ENCODE peak calls at places on chromosomes 11 and 22, in four cellular contexts. J, N, W and C are unnamed samples.

GRCh38 chr11:70233511-70233919 is 30.4 kb downstream of the FADD start:
- DNase-seq in J (no peak), N (peak), W (no peak), C (peak)

GRCh38 chr22:31870890-31871289 is 73.4 kb upstream of the YWHAH start:
- DNase-seq in J (no peak), N (no peak), W (no peak), C (no peak)

GRCh38 chr22:19477321-19478085 is 1.5 kb downstream of the UFD1 start:
- DNase-seq in J (no peak), N (no peak), W (no peak), C (no peak)

GRCh38 chr11:22832315-22833041 is 2.9 kb upstream of the SVIP start:
- DNase-seq in J (no peak), N (peak), W (no peak), C (peak)

GRCh38 chr22:26461188-26461810 is 22.3 kb downstream of the HPS4 start:
- DNase-seq in J (peak), N (peak), W (no peak), C (peak)

GRCh38 chr22:37098976-37099577 is 10.4 kb downstream of the TMPRSS6 start:
- DNase-seq in J (peak), N (no peak), W (no peak), C (no peak)

GRCh38 chr22:20247010-20247505 is 21.1 kb downstream of the RTN4R start:
- DNase-seq in J (no peak), N (peak), W (peak), C (no peak)

GRCh38 chr22:30238661-30239420 is 7.7 kb downstream of the LIF start:
- DNase-seq in J (no peak), N (peak), W (no peak), C (no peak)

GRCh38 chr11:356610-357009 is 12.7 kb upstream of the B4GALNT4 start:
- DNase-seq in J (no peak), N (no peak), W (no peak), C (no peak)

GRCh38 chr11:3824714-3825472 is 15.9 kb downstream of the RHOG start:
- DNase-seq in J (peak), N (peak), W (no peak), C (no peak)

GRCh38 chr22:30469165-30469564 is 2.7 kb downstream of the SEC14L3 start:
- DNase-seq in J (no peak), N (no peak), W (no peak), C (no peak)

GRCh38 chr22:43277987-43278601 is 65.1 kb downstream of the SCUBE1 start:
- DNase-seq in J (no peak), N (no peak), W (no peak), C (no peak)

GRCh38 chr22:43276311-43276710 is 66.9 kb downstream of the SCUBE1 start:
- DNase-seq in J (no peak), N (no peak), W (no peak), C (no peak)

GRCh38 chr22:43275545-43275981 is 67.6 kb downstream of the SCUBE1 start:
- DNase-seq in J (peak), N (peak), W (no peak), C (peak)

GRCh38 chr22:43274595-43275240 is 68.5 kb downstream of the SCUBE1 start:
- DNase-seq in J (no peak), N (no peak), W (no peak), C (no peak)

DNA sequence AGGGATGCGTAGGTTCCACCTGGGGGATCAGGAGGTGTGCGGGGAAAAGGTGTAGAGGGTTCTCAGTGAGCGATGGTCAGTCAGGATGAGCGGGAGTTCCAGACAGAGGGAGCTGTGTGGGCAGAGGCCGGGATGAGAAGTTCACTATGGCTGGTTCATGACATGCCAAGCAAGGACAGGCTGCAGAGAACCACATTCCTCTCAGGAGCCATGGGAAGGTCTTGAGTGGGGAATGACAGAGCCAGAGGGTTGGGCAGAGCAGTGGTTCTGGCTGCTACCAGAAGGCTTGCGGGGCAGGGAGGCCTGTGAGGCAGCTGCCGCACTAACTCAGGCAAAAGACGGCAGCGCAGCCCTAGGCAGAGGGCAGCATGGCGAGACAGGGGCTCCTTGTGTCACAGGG is 66.1 kb downstream of the SCUBE1 start:
- DNase-seq in J (no peak), N (no peak), W (no peak), C (no peak)
- TF ChIP-seq EZH2 in J (no peak), N (no peak), W (no peak), C (no peak)

DNA sequence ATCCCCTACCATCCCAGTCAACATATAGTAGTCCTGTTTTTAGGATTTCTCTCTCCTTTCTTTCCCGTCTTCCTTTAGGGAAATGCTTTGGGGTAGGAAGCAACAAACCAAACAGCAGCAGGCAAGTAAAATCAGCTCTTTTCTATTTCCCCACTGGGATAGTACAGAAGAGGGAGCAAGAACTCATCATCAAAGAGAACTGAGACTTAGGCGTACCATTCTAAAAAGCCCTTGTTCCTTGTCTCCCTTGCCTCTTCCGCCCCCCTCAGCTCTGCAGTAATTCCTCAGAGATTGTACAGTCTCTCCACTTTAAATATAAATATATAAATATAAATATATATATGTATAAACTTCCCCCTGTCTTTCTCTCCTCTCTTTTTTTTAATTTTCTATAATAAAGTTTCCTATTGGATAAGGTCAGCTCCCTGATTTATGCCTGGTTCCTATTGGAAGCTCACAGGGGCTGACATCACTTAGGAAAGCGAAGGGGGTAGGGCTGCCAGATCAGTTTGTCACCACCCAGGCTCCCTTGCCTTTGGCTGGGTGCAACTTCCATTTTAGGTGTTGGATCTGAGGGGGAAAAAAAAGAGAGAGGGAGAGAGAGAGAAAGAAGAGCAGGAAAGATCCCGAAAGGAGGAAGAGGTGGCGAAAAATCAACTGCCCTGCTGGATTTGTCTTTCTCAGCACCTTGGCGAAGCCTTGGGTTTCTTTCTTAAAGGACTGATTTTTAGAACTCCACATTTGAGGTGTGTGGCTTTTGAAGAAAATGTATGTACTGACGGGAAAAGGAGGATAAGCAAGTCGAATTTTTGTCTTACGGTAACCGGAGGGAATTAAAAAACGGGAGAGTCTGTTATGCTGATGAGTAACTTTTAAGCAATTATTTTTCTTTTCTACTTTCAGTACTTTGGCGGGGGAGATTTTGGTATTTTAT is at the start of gene CTNND1:
- DNase-seq in J (peak), N (peak), W (peak), C (peak)
- TF ChIP-seq EGR1 in J (no peak), N (no peak), W (no peak), C (no peak)

GRCh38 chr11:120097721-120098385 is 40.1 kb downstream of the TRIM29 start:
- DNase-seq in J (no peak), N (no peak), W (no peak), C (no peak)
- TF ChIP-seq EZH2 in J (no peak), N (no peak), W (no peak), C (no peak)

DNA sequence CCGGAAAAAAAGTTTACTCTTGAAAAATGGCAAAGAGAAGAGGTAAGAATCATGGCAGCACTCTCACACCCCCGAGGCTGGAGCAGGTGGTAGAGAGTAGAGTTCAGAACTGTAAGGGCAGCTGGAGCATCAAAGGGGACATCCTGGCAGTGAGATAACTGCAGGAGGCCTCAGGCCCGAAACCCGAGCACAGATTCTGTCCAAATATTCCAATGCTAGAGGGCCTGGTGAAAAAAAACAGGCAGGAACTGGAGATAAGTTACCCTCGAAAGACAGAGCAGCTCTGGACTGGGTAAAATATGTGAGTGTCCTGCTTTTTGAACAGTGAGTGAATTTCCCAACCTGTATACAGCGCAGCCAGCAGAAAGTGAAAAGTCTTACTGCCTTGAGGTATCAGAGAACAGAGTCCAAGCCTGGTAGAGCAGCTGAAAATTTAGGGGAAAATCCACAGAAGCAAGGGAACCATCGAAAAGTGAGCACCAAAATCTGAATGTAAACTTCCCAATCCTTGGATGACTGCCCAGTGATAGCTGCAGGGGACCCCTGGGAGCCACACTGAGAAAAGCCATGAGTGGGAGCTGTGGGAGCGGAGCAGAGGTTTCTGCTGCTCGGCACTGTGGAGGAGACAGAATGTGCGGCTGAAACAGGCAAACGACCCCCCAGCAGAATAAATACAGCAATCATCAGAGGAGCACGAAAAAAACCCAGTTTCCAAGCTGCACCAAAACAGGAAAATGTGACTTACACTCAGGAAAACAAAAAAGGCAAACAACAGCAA is 50.7 kb downstream of the WNT11 start:
- DNase-seq in J (no peak), N (no peak), W (no peak), C (no peak)
- TF ChIP-seq EGR1 in J (no peak), N (no peak), W (no peak), C (no peak)

GRCh38 chr11:43580735-43581369 is 99.7 kb upstream of the HSD17B12 start:
- DNase-seq in J (peak), N (peak), W (no peak), C (no peak)
- TF ChIP-seq EZH2 in J (no peak), N (no peak), W (no peak), C (no peak)